ENCODE peak calls at places on chromosomes 7 and 10, in seven cellular contexts. O is sigmoid colon; Y is CD8-positive, alpha-beta T cell; C is neuronal stem cell; R is OCI-LY7; Z is spleen; M is lung. T is an unnamed sample. For H3K9me3 and H3K4me1, the result is how much of the 10 kb centered on the place peaks cover.

GRCh38 chr10:4623200-4623599 is 202.8 kb upstream of the AKR1E2 start:
- DNase-seq in O (no peak), Y (no peak), C (no peak), R (no peak), Z (no peak), M (no peak), T (no peak)

GRCh38 chr7:72925546-72926120 is 738 bp downstream of the POM121 start:
- DNase-seq in O (no peak), Y (no peak), C (no peak), R (peak), Z (no peak), M (no peak), T (no peak)

GRCh38 chr7:45714521-45714820 is 140.3 kb downstream of the ADCY1 start:
- DNase-seq in O (no peak), Y (no peak), C (no peak), R (no peak), Z (no peak), M (peak), T (no peak)

GRCh38 chr7:130441408-130441854 is 615 bp upstream of the CEP41 start:
- DNase-seq in O (no peak), Y (no peak), C (peak), R (peak), Z (no peak), M (no peak), T (no peak)

GRCh38 chr7:1956611-1957470 is 275.9 kb downstream of the MAD1L1 start:
- DNase-seq in O (no peak), Y (no peak), C (no peak), R (no peak), Z (peak), M (no peak), T (no peak)

GRCh38 chr10:35510891-35511290 is 94.2 kb upstream of the GJD4 start:
- DNase-seq in O (no peak), Y (no peak), C (no peak), R (no peak), Z (no peak), M (no peak), T (no peak)

GRCh38 chr10:24468281-24468751 is 255.4 kb downstream of the ARHGAP21 start:
- DNase-seq in O (no peak), Y (no peak), C (no peak), R (no peak), Z (no peak), M (no peak), T (no peak)

GRCh38 chr7:46386428-46387399 is 465.6 kb upstream of the IGFBP3 start:
- DNase-seq in O (no peak), Y (no peak), C (no peak), R (no peak), Z (no peak), M (no peak), T (no peak)

GRCh38 chr7:93245525-93246432 is 13.6 kb downstream of the VPS50 start:
- DNase-seq in O (no peak), Y (no peak), C (peak), R (peak), Z (no peak), M (no peak), T (no peak)

GRCh38 chr10:43694526-43694925 is 45.8 kb upstream of the ZNF32 start:
- DNase-seq in O (no peak), Y (no peak), C (no peak), R (no peak), Z (peak), M (no peak), T (no peak)

GRCh38 chr10:71080381-71081228 is 131.8 kb upstream of the UNC5B start:
- DNase-seq in O (peak), Y (no peak), C (no peak), R (no peak), Z (peak), M (peak), T (no peak)

GRCh38 chr10:104393387-104393786 is 39.8 kb downstream of the CFAP58 start:
- DNase-seq in O (no peak), Y (no peak), C (no peak), R (no peak), Z (no peak), M (no peak), T (no peak)

DNA sequence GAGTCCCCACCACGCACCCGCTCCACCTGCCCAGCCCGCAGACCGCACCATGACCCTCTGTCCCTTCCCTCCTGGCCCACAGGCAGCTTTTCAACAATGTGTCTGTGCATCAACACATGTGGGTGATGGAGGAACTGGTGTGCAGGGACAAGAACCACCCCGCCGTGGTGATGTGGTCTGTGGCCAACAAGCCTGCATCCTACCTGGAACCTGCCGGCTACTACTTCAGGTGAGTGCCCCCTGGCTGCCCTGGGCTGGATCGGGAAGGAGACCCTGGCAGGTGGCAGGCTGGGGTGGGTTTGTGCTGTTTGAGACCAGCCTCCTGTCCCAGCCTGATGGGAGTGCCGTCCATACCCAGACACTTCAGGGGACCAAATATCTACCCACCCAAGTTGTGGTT is 69.6 kb downstream of the ZNF727 start:
- DNase-seq in O (no peak), Y (no peak), C (no peak), R (no peak), Z (no peak), M (no peak), T (no peak)
- H3K9me3 ChIP-seq in O (under half), Y (under half), C (under half), R (under half), Z (under half), M (under half), T (half or more)

DNA sequence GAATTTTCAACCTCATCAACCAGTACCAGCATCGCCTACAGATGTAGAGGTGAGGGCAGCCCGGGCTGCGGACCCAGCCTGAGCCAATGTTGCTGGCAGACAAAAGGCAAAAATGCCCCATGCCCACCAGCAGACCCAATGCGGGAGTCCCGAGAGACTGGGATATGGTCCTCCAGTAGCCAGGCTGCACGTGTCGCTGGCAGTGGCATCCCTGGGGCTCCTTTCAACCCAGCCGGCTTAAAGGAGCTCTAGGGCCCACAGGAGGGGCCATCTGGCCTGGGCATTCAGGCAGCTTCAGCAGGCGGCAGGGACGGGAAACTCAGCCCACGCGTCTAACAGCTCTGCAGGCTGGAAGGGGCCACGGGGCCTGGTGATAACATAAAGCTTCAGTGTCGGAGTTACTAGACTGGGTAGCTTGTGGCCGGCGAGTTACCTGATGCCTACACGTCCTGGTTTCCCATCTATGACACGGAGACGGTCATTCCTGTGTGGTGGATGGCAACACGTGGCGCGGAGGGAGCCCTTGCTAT is 70.7 kb downstream of the PROSER2 start:
- DNase-seq in O (no peak), Y (no peak), C (no peak), R (no peak), Z (peak), M (no peak), T (no peak)
- H3K4me3 ChIP-seq in O (no peak), Y (no peak), C (no peak), R (no peak), Z (no peak), M (no peak), T (no peak)

DNA sequence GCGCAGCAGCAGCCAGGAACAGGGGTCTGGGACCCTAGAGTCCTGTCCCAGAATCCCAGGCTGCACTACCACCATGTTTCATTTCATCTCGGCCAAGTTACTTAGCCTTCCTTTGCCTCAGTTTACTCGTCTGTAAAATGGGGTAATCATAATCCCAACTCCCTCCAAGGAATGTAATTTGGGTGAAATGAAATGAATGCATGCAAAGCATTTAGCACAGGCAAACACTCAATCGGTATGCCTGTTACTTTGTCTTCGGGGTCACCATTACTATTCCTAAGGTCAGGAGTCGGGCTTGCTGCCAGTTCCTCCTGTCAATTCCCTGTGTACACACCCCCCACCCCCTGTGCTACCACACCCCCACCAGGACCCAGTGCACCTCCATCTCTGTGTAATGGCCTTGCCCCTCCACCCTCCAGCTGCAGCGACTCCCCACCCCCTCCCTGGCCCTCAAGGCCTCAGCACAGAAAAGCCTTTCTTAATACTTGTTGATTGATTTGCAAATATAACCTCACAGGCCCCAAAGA is 1.7 kb downstream of the TNS3 start:
- DNase-seq in O (no peak), Y (no peak), C (no peak), R (no peak), Z (no peak), M (no peak), T (peak)
- H3K4me1 ChIP-seq in O (half or more), Y (under half), C (under half), R (half or more), Z (half or more), M (under half), T (under half)

GRCh38 chr7:107967420-107967819 is 35.5 kb downstream of the LAMB1 start:
- DNase-seq in O (no peak), Y (no peak), C (no peak), R (no peak), Z (no peak), M (no peak), T (no peak)

GRCh38 chr7:107964510-107964909 is 38.5 kb downstream of the LAMB1 start:
- DNase-seq in O (no peak), Y (no peak), C (no peak), R (no peak), Z (no peak), M (no peak), T (no peak)

GRCh38 chr7:107969856-107970255 is 33.1 kb downstream of the LAMB1 start:
- DNase-seq in O (no peak), Y (no peak), C (no peak), R (no peak), Z (no peak), M (no peak), T (no peak)

GRCh38 chr7:107968449-107968848 is 34.5 kb downstream of the LAMB1 start:
- DNase-seq in O (no peak), Y (no peak), C (no peak), R (no peak), Z (no peak), M (no peak), T (no peak)

GRCh38 chr7:107966701-107967100 is 36.3 kb downstream of the LAMB1 start:
- DNase-seq in O (no peak), Y (no peak), C (peak), R (no peak), Z (no peak), M (no peak), T (no peak)
- H3K9me3 ChIP-seq in O (under half), Y (under half), C (under half), R (under half), Z (under half), M (under half), T (under half)

GRCh38 chr7:80918406-80918805 is 445 bp downstream of the SEMA3C start:
- DNase-seq in O (no peak), Y (no peak), C (peak), R (no peak), Z (no peak), M (no peak), T (peak)
- H3K4me3 ChIP-seq in O (peak), Y (no peak), C (peak), R (no peak), Z (peak), M (peak), T (peak)

GRCh38 chr7:95595825-95596182 is 512 bp downstream of the PDK4 start:
- DNase-seq in O (no peak), Y (no peak), C (no peak), R (no peak), Z (no peak), M (no peak), T (no peak)
- H3K4me1 ChIP-seq in O (under half), Y (under half), C (under half), R (under half), Z (half or more), M (under half), T (under half)

DNA sequence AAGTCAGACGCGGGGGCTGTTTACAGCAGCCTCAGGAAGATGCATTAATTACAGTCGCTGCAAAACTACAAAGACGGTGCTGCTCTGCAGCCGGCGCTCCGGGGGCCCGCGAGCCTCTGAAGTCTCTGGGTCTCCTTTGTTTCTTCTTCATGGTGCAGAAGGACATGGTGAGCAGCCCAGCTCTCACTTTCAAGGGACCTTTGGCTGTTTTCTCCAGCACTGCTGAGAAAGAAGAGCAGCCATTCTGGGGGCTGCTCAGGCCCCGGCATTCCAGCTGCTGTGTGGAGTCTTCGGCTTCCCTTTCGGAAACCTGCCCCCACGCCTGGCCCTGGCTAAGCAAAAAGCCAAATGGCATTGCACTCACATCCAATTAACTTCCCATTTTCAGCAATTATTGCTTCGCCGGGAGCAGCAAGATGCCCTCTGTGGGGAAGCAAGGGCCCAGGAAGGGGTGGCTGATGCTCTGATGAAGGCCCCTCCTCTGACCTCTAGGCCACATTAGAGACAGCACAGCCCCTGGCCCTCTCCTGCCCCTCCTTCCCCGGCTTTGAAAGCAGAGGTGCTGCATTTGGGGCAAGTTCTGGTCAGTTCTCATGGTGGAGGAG is 555.7 kb downstream of the PTPRN2 start:
- DNase-seq in O (peak), Y (no peak), C (no peak), R (no peak), Z (peak), M (no peak), T (no peak)
- H3K9me3 ChIP-seq in O (under half), Y (under half), C (under half), R (under half), Z (under half), M (under half), T (under half)

GRCh38 chr10:107548301-107548700 is 383.8 kb upstream of the SORCS1 start:
- DNase-seq in O (no peak), Y (no peak), C (no peak), R (no peak), Z (no peak), M (no peak), T (no peak)

GRCh38 chr10:107546239-107546638 is 381.7 kb upstream of the SORCS1 start:
- DNase-seq in O (no peak), Y (no peak), C (no peak), R (no peak), Z (no peak), M (no peak), T (no peak)

GRCh38 chr10:107546986-107547385 is 382.5 kb upstream of the SORCS1 start:
- DNase-seq in O (no peak), Y (no peak), C (no peak), R (no peak), Z (no peak), M (no peak), T (no peak)

GRCh38 chr10:107544706-107545520 is 380.4 kb upstream of the SORCS1 start:
- DNase-seq in O (no peak), Y (no peak), C (no peak), R (no peak), Z (no peak), M (no peak), T (no peak)

GRCh38 chr10:107545717-107546116 is 381.2 kb upstream of the SORCS1 start:
- DNase-seq in O (no peak), Y (no peak), C (no peak), R (no peak), Z (peak), M (no peak), T (no peak)
- H3K4me3 ChIP-seq in O (no peak), Y (no peak), C (no peak), R (no peak), Z (no peak), M (no peak), T (no peak)

GRCh38 chr7:116785851-116786250 is 76.5 kb upstream of the CAPZA2 start:
- DNase-seq in O (no peak), Y (no peak), C (no peak), R (no peak), Z (no peak), M (no peak), T (no peak)

GRCh38 chr7:116786791-116787443 is 75.5 kb upstream of the CAPZA2 start:
- DNase-seq in O (no peak), Y (no peak), C (peak), R (peak), Z (no peak), M (no peak), T (no peak)

GRCh38 chr7:116790025-116790424 is 72.4 kb upstream of the CAPZA2 start:
- DNase-seq in O (no peak), Y (no peak), C (no peak), R (no peak), Z (no peak), M (no peak), T (no peak)

GRCh38 chr7:116787881-116788280 is 74.5 kb upstream of the CAPZA2 start:
- DNase-seq in O (no peak), Y (no peak), C (no peak), R (no peak), Z (no peak), M (no peak), T (no peak)

DNA sequence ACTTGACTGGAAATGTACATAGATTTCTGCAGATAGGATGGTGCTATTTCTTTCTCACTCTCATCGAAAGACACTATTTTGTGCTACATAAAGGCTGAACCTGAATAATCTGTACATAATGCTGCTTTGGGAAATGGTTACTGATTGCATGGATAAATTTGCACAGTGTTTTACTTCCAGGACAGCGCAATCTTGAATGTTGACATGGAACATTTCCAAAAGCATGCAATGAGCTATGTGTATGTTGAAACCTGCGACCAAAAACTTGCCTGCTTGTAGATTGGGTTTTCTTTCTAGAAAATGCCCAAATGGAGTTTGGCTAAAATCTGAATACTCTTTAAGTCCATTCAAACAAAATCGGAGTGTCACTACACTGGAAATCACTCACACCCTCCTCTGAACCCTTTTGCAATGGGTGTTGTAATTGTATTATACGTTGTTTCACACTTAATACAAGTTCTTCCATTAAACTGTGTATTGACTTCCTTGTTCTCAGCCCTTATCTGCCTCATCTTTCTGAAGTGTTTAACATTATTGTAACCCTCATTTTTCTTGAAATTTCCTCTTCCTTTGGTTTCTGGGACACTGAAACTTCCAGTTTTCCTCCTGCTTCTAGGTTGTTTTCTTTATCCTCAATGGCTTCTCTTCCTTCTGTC is 73.7 kb upstream of the CAPZA2 start:
- DNase-seq in O (no peak), Y (no peak), C (no peak), R (no peak), Z (no peak), M (no peak), T (no peak)
- H3K4me1 ChIP-seq in O (under half), Y (under half), C (under half), R (under half), Z (under half), M (under half), T (under half)

T was measured in mucosa of descending colon.